ENCODE peak calls at places on chromosomes 11 and 22, in five cellular contexts. V is HCT116, K is SK-N-SH, U is K562, D is endothelial cell of umbilical vein. R is an unnamed sample. For H3K36me3 and H3K9me3, the result is how much of the 10 kb centered on the place peaks cover.

GRCh38 chr11:43632171-43632570 is 48.4 kb upstream of the HSD17B12 start:
- DNase-seq in V (no peak), K (no peak), U (no peak), D (peak), R (no peak)

GRCh38 chr22:39148727-39149535 is 3.5 kb downstream of the CBX7 start:
- DNase-seq in V (no peak), K (peak), U (peak), D (peak), R (no peak)

GRCh38 chr11:104222464-104222863 is 58.5 kb upstream of the PDGFD start:
- DNase-seq in V (no peak), K (no peak), U (no peak), D (no peak), R (no peak)

GRCh38 chr11:80970016-80970516 is 1529.2 kb upstream of the TENM4 start:
- DNase-seq in V (no peak), K (no peak), U (no peak), D (no peak), R (no peak)

GRCh38 chr11:68839953-68840641 is 1.6 kb downstream of the CPT1A start:
- DNase-seq in V (no peak), K (no peak), U (peak), D (peak), R (no peak)

GRCh38 chr22:35539910-35540599 is 576 bp upstream of the RASD2 start:
- DNase-seq in V (no peak), K (peak), U (peak), D (no peak), R (no peak)

GRCh38 chr11:66958956-66959274 is 732 bp upstream of the PC start:
- DNase-seq in V (no peak), K (no peak), U (no peak), D (no peak), R (no peak)

GRCh38 chr11:27296406-27296994 is 66.5 kb downstream of the CCDC34 start:
- DNase-seq in V (peak), K (peak), U (peak), D (peak), R (peak)

GRCh38 chr11:96013459-96014213 is 89.7 kb upstream of the MTMR2 start:
- DNase-seq in V (no peak), K (no peak), U (no peak), D (no peak), R (no peak)

GRCh38 chr11:94027210-94027609 is 6.1 kb downstream of the HEPHL1 start:
- DNase-seq in V (no peak), K (no peak), U (no peak), D (no peak), R (no peak)

GRCh38 chr11:73969991-73970800 is 12.4 kb downstream of the UCP2 start:
- DNase-seq in V (no peak), K (peak), U (no peak), D (no peak), R (no peak)

DNA sequence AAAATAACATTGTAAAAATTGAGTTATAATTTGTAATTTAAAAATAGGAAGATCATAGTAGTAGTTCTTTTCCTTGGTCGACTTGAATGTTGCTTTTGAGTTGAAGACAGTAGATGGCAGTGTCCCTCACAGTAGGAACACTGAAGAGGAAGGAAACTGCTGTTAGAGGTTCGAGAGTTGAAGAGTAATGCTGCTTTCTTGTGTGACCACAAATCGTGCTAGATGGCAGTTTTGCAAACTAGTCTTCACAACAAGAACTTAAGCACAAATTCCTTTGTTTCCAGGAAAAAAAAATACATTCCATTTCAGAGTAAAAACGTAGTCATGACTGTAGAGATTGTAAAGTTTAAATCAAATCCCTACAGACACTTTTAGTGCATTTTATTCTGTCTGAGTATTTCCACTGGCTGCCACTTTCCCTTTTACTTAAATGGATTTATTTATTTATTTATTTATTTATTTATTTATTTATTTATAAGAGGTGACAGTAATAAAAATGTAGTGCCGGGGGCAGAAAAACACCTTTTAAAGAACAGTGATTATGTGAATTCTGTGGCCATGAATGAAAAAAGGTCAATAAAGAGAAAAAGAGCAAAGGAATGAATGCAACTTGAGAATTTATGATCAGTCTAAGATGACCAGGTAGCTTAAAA is 54.6 kb downstream of the SPECC1L start:
- DNase-seq in V (no peak), K (peak), U (peak), D (peak), R (peak)
- H3K36me3 ChIP-seq in V (under half), K (under half), U (half or more), D (under half), R (under half)

GRCh38 chr11:50074161-50074560 is 41.5 kb downstream of the OR4C45 start:
- DNase-seq in V (no peak), K (no peak), U (no peak), D (no peak), R (no peak)
- H3K9me3 ChIP-seq in V (under half), K (under half), U (under half), D (under half), R (half or more)

GRCh38 chr11:2700415-2701211 is 819 bp upstream of the KCNQ1OT1 start:
- DNase-seq in V (no peak), K (peak), U (peak), D (peak), R (peak)

GRCh38 chr11:2698386-2699184 is 1.2 kb downstream of the KCNQ1OT1 start:
- DNase-seq in V (no peak), K (no peak), U (no peak), D (no peak), R (no peak)

GRCh38 chr11:2697871-2698270 is 1.9 kb downstream of the KCNQ1OT1 start:
- DNase-seq in V (no peak), K (no peak), U (no peak), D (no peak), R (no peak)

GRCh38 chr11:2699531-2700414 is at the start of gene KCNQ1OT1:
- DNase-seq in V (peak), K (peak), U (peak), D (peak), R (peak)

DNA sequence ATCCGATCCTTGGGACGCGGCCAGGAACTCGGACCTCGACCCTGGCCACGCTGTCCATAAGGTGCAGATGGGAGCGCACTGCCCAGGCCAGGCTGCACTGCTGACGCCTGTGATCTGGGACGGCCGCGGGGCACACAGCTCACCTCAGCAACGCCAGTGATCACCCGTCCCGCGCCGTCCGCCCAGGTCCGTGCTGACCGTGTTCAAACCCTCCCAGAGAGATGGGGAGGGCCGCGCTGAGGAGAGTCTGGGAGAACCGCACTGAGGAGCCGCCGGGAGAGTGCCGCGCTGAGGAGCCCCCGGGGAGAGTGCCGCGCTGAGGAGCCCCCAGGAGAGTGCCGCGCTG is 636 bp downstream of the KCNQ1OT1 start:
- DNase-seq in V (no peak), K (peak), U (peak), D (peak), R (no peak)
- TF ChIP-seq MAX in V (no peak), K (no peak), U (no peak), D (no peak), R (peak)

DNA sequence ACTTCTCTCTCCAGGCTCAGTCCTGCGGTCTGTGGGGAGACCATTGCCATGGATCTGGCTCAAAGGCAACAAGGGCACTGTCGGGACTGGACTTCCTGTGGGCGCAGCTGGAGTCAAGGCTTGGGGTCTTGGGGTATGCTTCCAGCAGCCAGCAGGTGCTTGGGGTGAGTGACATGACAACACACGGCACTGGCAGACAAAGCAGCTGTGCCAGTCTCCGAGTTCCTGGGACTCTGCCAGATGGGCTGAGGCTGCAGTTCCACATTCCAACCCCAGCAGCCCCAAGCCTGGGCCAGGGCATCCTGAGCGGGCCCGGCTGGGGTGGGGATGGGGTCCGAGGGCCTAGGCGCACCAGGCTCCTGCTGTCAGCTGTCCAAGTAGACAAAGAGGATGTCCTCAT is 12.3 kb downstream of the GUCD1 start:
- DNase-seq in V (no peak), K (no peak), U (no peak), D (no peak), R (no peak)
- H3K36me3 ChIP-seq in V (under half), K (under half), U (half or more), D (under half), R (under half)

GRCh38 chr11:33515347-33515746 is 185.3 kb downstream of the C11orf91 start:
- DNase-seq in V (no peak), K (no peak), U (no peak), D (no peak), R (no peak)
- H3K9me3 ChIP-seq in V (under half), K (under half), U (under half), D (under half), R (under half)

DNA sequence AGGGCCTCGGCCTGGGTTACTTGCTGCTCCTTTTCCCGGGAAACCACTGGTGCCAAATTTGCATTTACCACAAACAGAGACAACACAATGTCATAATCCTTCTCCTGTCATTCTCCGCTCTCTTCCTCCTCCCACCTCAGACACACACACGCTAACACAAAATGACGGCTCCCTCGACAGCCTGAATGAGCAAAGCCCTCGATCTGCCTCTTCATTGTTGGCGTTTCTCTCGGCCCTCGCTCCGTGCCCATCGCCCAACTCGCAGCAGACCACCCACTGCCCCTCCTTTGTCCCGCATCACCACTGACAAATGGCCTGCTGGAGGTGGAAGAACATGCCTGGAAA is 12.5 kb upstream of the TCF20 start:
- DNase-seq in V (no peak), K (no peak), U (no peak), D (no peak), R (no peak)
- TF ChIP-seq MAX in V (no peak), K (no peak), U (no peak), D (no peak), R (no peak)